ENCODE peak calls at places on chromosomes 3 and 15, in nine cellular contexts. Z, H, S, F, E, W, T, R and B are unnamed samples.
A peak's percentile ranks its signal among the peaks of the same experiment; 100 is the strongest.

GRCh38 chr3:48364840-48365239 is 7.2 kb upstream of the FBXW12 start:
- ATAC-seq in H (no peak), R (no peak), F (no peak), W (no peak), Z (no peak), S (no peak), E (no peak), T (no peak), B (no peak)

GRCh38 chr15:63395730-63396545 is 14.3 kb upstream of the CA12 start:
- ATAC-seq in S (no peak), F (no peak), R (no peak), E (peak; percentile 31), W (no peak), Z (no peak), H (no peak), T (peak; percentile 71), B (no peak)

GRCh38 chr3:132605374-132605792 is 8.3 kb downstream of the ACKR4 start:
- ATAC-seq in R (no peak), Z (no peak), H (peak; percentile 61), T (no peak), W (no peak), S (no peak), F (no peak), E (peak; percentile 63), B (peak; percentile 84)

GRCh38 chr3:186789554-186790260 is 6.3 kb downstream of the EIF4A2 start:
- ATAC-seq in H (no peak), T (no peak), S (no peak), E (no peak), Z (peak; percentile 1), F (peak; percentile 7), R (no peak), W (no peak), B (no peak)

GRCh38 chr3:38334142-38334541 is 12.4 kb upstream of the XYLB start:
- ATAC-seq in R (no peak), Z (no peak), H (no peak), T (no peak), F (no peak), W (no peak), E (no peak), S (no peak), B (no peak)

GRCh38 chr3:171748341-171748918 is 61.9 kb downstream of the PLD1 start:
- ATAC-seq in R (no peak), F (no peak), W (no peak), H (peak; percentile 76), E (peak; percentile 69), Z (no peak), T (no peak), S (no peak), B (no peak)

GRCh38 chr3:55180161-55180560 is 252.3 kb upstream of the LRTM1 start:
- ATAC-seq in Z (no peak), T (no peak), S (no peak), F (no peak), H (no peak), R (no peak), E (no peak), W (no peak), B (no peak)

GRCh38 chr3:126509565-126510322 is 7.8 kb downstream of the UROC1 start:
- ATAC-seq in E (no peak), T (no peak), R (peak; percentile 84), Z (no peak), H (no peak), F (no peak), S (no peak), W (no peak), B (no peak)

GRCh38 chr3:160474416-160474838 is 24.8 kb upstream of the TRIM59 start:
- ATAC-seq in S (no peak), Z (peak; percentile 34), F (no peak), E (no peak), T (no peak), H (no peak), R (no peak), W (no peak), B (peak; percentile 84)